ENCODE peak calls at places on chromosomes 2 and 18, in four cellular contexts. X is neural progenitor cell, R is HepG2, A is RWPE1. L is an unnamed sample.

GRCh38 chr18:58315739-58316215 is 271.8 kb downstream of the NEDD4L start:
- DNase-seq in X (no peak), R (peak; percentile 93), A (peak; percentile 8), L (no peak)

GRCh38 chr2:204654679-204655078 is 109.4 kb downstream of the PARD3B start:
- DNase-seq in X (no peak), R (no peak), A (no peak), L (no peak)

GRCh38 chr2:121699421-121700328 is 37.0 kb downstream of the NIFK start:
- DNase-seq in X (no peak), R (peak; percentile 52), A (peak; percentile 92), L (peak; percentile 93)

GRCh38 chr2:179850188-179850587 is 11.2 kb downstream of the ZNF385B start:
- DNase-seq in X (no peak), R (peak; percentile 5), A (peak; percentile 8), L (no peak)

GRCh38 chr2:237815637-237816036 is 17.1 kb downstream of the RBM44 start:
- DNase-seq in X (no peak), R (no peak), A (no peak), L (no peak)

GRCh38 chr2:164992818-164993217 is 37.5 kb upstream of the SLC38A11 start:
- DNase-seq in X (peak; percentile 81), R (peak; percentile 80), A (no peak), L (peak; percentile 63)

GRCh38 chr18:4878480-4878879 is 318.6 kb downstream of the AKAIN1 start:
- DNase-seq in X (no peak), R (no peak), A (no peak), L (no peak)

GRCh38 chr18:52722904-52723303 is 382.9 kb downstream of the DCC start:
- DNase-seq in X (peak; percentile 63), R (no peak), A (no peak), L (no peak)

DNA sequence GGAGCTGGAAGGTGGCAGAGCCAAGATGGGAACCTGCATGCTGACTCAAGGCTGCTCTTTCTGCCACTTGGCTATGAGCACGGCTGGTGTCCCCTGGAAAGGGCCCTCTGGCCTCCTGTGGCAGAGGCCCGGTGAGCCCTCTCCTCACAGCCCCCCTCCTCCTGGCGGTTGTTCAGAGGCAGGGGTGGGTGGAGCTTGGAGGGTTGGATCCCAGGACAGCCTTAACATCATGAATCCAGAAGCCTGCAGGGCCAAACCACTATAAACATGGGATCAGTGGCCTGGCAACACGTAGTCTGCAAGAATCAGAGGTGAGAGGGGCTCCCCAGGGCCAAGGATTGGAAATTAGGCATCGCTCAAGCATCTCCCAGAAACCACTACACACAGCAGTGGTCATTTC is 48.5 kb upstream of the LOXHD1 start:
- DNase-seq in X (peak; percentile 61), R (no peak), A (no peak), L (no peak)
- TF ChIP-seq CTCF in X (no peak), R (no peak), A (no peak), L (no peak)

GRCh38 chr2:144516981-144517824 is 2.7 kb downstream of the ZEB2 start:
- DNase-seq in X (peak; percentile 67), R (no peak), A (peak; percentile 70), L (no peak)
- H3K27ac ChIP-seq in X (peak overlapping the region; percentile 85), R (no peak overlapping the region), A (peak overlapping the region; percentile 76), L (peak overlapping the region; percentile 94)

GRCh38 chr2:214310319-214310718 is 100.5 kb upstream of the VWC2L start:
- DNase-seq in X (peak; percentile 23), R (peak; percentile 7), A (no peak), L (no peak)
- TF ChIP-seq CTCF in X (peak; percentile 38), R (peak; percentile 41), A (no peak), L (no peak)

GRCh38 chr2:42048318-42049251 is 764 bp downstream of the PKDCC start:
- DNase-seq in X (peak; percentile 64), R (no peak), A (no peak), L (peak; percentile 28)
- H3K27ac ChIP-seq in X (no peak overlapping the region), R (peak overlapping the region; percentile 51), A (no peak overlapping the region), L (peak overlapping the region; percentile 39)

GRCh38 chr2:119251652-119252051 is 28.0 kb downstream of the STEAP3 start:
- DNase-seq in X (no peak), R (no peak), A (no peak), L (no peak)

GRCh38 chr2:119253114-119253702 is 29.6 kb downstream of the STEAP3 start:
- DNase-seq in X (no peak), R (no peak), A (peak; percentile 26), L (no peak)

GRCh38 chr2:119253760-119254600 is 30.3 kb downstream of the STEAP3 start:
- DNase-seq in X (no peak), R (no peak), A (no peak), L (no peak)

GRCh38 chr2:119250891-119251290 is 27.3 kb downstream of the STEAP3 start:
- DNase-seq in X (no peak), R (no peak), A (no peak), L (no peak)

DNA sequence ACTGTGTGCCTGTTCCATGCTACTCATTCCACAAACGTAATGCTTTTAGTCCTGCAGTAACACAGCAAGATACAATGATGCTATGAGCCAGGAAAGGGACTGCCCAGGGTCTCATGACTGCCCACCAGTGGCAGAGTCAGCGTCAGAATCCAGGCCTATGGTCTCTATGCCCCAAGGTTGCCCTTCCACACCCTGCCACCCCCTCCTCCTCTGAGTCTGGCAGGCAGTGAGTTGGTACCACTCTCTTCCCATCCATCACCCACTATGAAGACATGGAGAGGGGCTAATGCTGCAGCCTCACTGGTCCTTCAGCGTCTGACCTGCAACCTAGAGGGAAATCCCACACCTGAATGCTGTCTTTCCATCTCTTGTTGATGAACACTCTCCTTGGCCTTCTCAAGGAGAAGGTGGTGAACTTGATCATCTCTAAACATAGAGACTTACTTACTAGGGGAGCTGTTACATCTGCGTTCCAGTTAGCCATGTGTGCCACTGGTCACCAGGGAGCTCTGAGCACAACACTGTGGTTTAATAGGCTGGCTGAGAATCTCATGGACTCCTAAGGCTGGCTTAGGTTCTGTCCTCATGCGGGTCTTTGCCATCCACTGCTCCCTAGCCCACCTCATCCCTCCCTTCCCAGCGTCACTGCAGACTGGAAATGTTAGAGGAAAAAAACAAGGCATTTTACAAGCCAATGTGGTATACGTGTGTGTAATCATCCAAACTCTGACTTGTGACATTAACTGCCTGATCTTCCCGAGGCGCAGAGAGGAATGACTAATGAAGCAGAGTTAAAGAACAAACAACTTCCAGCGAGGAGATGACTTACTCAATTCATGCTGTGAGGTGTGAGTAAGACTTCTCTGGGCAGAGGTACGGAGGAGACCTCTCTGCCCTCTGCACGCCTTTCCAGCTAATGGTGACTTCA is 28.8 kb downstream of the STEAP3 start:
- DNase-seq in X (no peak), R (no peak), A (peak; percentile 82), L (no peak)
- TF ChIP-seq CTCF in X (no peak), R (no peak), A (no peak), L (no peak)

L was measured in thyroid gland.